ENCODE peak calls at places on chromosomes 7 and 10, in eight cellular contexts. One of them, this sample, is unnamed.

GRCh38 chr7:41732279-41733062 is 29.6 kb upstream of the INHBA start:
- DNase-seq in H1: no peak
- DNase-seq in HCT116: peak
- DNase-seq in K562: no peak
- DNase-seq in SK-N-SH: no peak
- DNase-seq in GM12878: no peak
- DNase-seq in endothelial cell of umbilical vein: peak
- DNase-seq in HepG2: no peak
- DNase-seq in this sample: no peak

GRCh38 chr7:35758421-35758820 is 42.4 kb upstream of the SEPTIN7 start:
- DNase-seq in H1: no peak
- DNase-seq in HCT116: no peak
- DNase-seq in K562: peak
- DNase-seq in SK-N-SH: peak
- DNase-seq in GM12878: no peak
- DNase-seq in endothelial cell of umbilical vein: no peak
- DNase-seq in HepG2: peak
- DNase-seq in this sample: no peak

GRCh38 chr10:102632394-102633062 is 11.8 kb upstream of the TRIM8 start:
- DNase-seq in H1: no peak
- DNase-seq in HCT116: no peak
- DNase-seq in K562: no peak
- DNase-seq in SK-N-SH: no peak
- DNase-seq in GM12878: no peak
- DNase-seq in endothelial cell of umbilical vein: peak
- DNase-seq in HepG2: no peak
- DNase-seq in this sample: no peak

GRCh38 chr7:5139998-5140397 is 50.0 kb upstream of the WIPI2 start:
- DNase-seq in H1: no peak
- DNase-seq in HCT116: peak
- DNase-seq in K562: no peak
- DNase-seq in SK-N-SH: peak
- DNase-seq in GM12878: peak
- DNase-seq in endothelial cell of umbilical vein: peak
- DNase-seq in HepG2: peak
- DNase-seq in this sample: no peak

GRCh38 chr7:155456772-155457543 is 971 bp upstream of the EN2 start:
- DNase-seq in H1: no peak
- DNase-seq in HCT116: no peak
- DNase-seq in K562: peak
- DNase-seq in SK-N-SH: peak
- DNase-seq in GM12878: no peak
- DNase-seq in endothelial cell of umbilical vein: peak
- DNase-seq in HepG2: no peak
- DNase-seq in this sample: no peak

GRCh38 chr7:123863461-123863860 is 18.5 kb downstream of the HYAL4 start:
- DNase-seq in H1: no peak
- DNase-seq in HCT116: no peak
- DNase-seq in K562: no peak
- DNase-seq in SK-N-SH: no peak
- DNase-seq in GM12878: no peak
- DNase-seq in endothelial cell of umbilical vein: no peak
- DNase-seq in HepG2: no peak
- DNase-seq in this sample: no peak

GRCh38 chr7:134421998-134422397 is 36.9 kb downstream of the AKR1B1 start:
- DNase-seq in H1: no peak
- DNase-seq in HCT116: no peak
- DNase-seq in K562: no peak
- DNase-seq in SK-N-SH: no peak
- DNase-seq in GM12878: no peak
- DNase-seq in endothelial cell of umbilical vein: peak
- DNase-seq in HepG2: no peak
- DNase-seq in this sample: no peak

GRCh38 chr10:72257051-72257892 is 16.5 kb upstream of the DDIT4 start:
- DNase-seq in H1: no peak
- DNase-seq in HCT116: no peak
- DNase-seq in K562: peak
- DNase-seq in SK-N-SH: no peak
- DNase-seq in GM12878: peak
- DNase-seq in endothelial cell of umbilical vein: no peak
- DNase-seq in HepG2: no peak
- DNase-seq in this sample: no peak

GRCh38 chr10:68155615-68156205 is 46.4 kb downstream of the MYPN start:
- DNase-seq in H1: no peak
- DNase-seq in HCT116: no peak
- DNase-seq in K562: no peak
- DNase-seq in SK-N-SH: no peak
- DNase-seq in GM12878: no peak
- DNase-seq in endothelial cell of umbilical vein: no peak
- DNase-seq in HepG2: no peak
- DNase-seq in this sample: no peak

GRCh38 chr7:1843271-1843861 is 173.3 kb downstream of the ELFN1 start:
- DNase-seq in H1: no peak
- DNase-seq in HCT116: no peak
- DNase-seq in K562: no peak
- DNase-seq in SK-N-SH: no peak
- DNase-seq in GM12878: no peak
- DNase-seq in endothelial cell of umbilical vein: no peak
- DNase-seq in HepG2: no peak
- DNase-seq in this sample: peak

GRCh38 chr7:21767300-21767900 is 178.3 kb downstream of the CDCA7L start:
- DNase-seq in H1: peak
- DNase-seq in HCT116: peak
- DNase-seq in K562: peak
- DNase-seq in SK-N-SH: peak
- DNase-seq in GM12878: peak
- DNase-seq in endothelial cell of umbilical vein: peak
- DNase-seq in HepG2: peak
- DNase-seq in this sample: peak

GRCh38 chr7:3979956-3980643 is 679.0 kb downstream of the SDK1 start:
- DNase-seq in H1: peak
- DNase-seq in HCT116: no peak
- DNase-seq in K562: no peak
- DNase-seq in SK-N-SH: peak
- DNase-seq in GM12878: no peak
- DNase-seq in endothelial cell of umbilical vein: peak
- DNase-seq in HepG2: peak
- DNase-seq in this sample: no peak

GRCh38 chr10:2399482-2399881 is 662.2 kb upstream of the ADARB2 start:
- DNase-seq in H1: no peak
- DNase-seq in HCT116: no peak
- DNase-seq in K562: no peak
- DNase-seq in SK-N-SH: no peak
- DNase-seq in GM12878: no peak
- DNase-seq in endothelial cell of umbilical vein: no peak
- DNase-seq in HepG2: no peak
- DNase-seq in this sample: no peak

GRCh38 chr10:99926925-99927718 is 82.6 kb downstream of the DNMBP start:
- DNase-seq in H1: no peak
- DNase-seq in HCT116: no peak
- DNase-seq in K562: no peak
- DNase-seq in SK-N-SH: no peak
- DNase-seq in GM12878: no peak
- DNase-seq in endothelial cell of umbilical vein: peak
- DNase-seq in HepG2: peak
- DNase-seq in this sample: no peak

GRCh38 chr7:105257338-105257737 is 131.4 kb downstream of the SRPK2 start:
- DNase-seq in H1: no peak
- DNase-seq in HCT116: no peak
- DNase-seq in K562: no peak
- DNase-seq in SK-N-SH: peak
- DNase-seq in GM12878: no peak
- DNase-seq in endothelial cell of umbilical vein: no peak
- DNase-seq in HepG2: no peak
- DNase-seq in this sample: no peak

GRCh38 chr7:148556892-148557291 is 33.7 kb upstream of the C7orf33 start:
- DNase-seq in H1: no peak
- DNase-seq in HCT116: peak
- DNase-seq in K562: no peak
- DNase-seq in SK-N-SH: no peak
- DNase-seq in GM12878: no peak
- DNase-seq in endothelial cell of umbilical vein: no peak
- DNase-seq in HepG2: no peak
- DNase-seq in this sample: no peak

GRCh38 chr7:11716185-11716584 is 115.8 kb downstream of the THSD7A start:
- DNase-seq in H1: no peak
- DNase-seq in HCT116: peak
- DNase-seq in K562: no peak
- DNase-seq in SK-N-SH: no peak
- DNase-seq in GM12878: no peak
- DNase-seq in endothelial cell of umbilical vein: peak
- DNase-seq in HepG2: no peak
- DNase-seq in this sample: no peak

GRCh38 chr10:10589540-10589939 is 428.1 kb upstream of the CELF2 start:
- DNase-seq in H1: no peak
- DNase-seq in HCT116: no peak
- DNase-seq in K562: no peak
- DNase-seq in SK-N-SH: no peak
- DNase-seq in GM12878: no peak
- DNase-seq in endothelial cell of umbilical vein: peak
- DNase-seq in HepG2: no peak
- DNase-seq in this sample: no peak

GRCh38 chr10:13234172-13234571 is at the start of gene UCMA:
- DNase-seq in H1: no peak
- DNase-seq in HCT116: no peak
- DNase-seq in K562: no peak
- DNase-seq in SK-N-SH: no peak
- DNase-seq in GM12878: no peak
- DNase-seq in endothelial cell of umbilical vein: no peak
- DNase-seq in HepG2: no peak
- DNase-seq in this sample: no peak

DNA sequence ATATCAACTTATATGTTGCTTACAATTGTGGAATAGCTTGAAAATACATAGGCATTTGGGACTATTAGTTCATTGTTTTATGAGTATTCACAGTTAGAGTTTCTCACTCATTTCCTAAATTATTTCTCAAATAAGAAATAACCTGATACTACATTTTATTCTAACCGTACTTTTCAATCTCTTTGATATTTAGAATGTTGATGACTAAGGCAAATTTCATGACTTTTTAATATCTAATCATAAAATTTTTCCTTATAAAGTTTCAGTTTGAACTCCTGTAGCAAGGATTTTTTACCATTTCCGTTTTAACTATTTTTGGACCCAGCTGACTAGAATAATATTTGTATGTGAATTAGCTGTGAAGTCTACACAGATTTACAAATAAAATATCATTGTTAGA is 41.3 kb upstream of the GNAI1 start:
- DNase-seq in H1: no peak
- DNase-seq in HCT116: no peak
- DNase-seq in K562: no peak
- DNase-seq in SK-N-SH: no peak
- DNase-seq in GM12878: no peak
- DNase-seq in endothelial cell of umbilical vein: no peak
- DNase-seq in HepG2: no peak
- DNase-seq in this sample: no peak
- H3K9ac ChIP-seq in H1: no peak
- H3K9ac ChIP-seq in HCT116: no peak
- H3K9ac ChIP-seq in K562: no peak
- H3K9ac ChIP-seq in SK-N-SH: no peak
- H3K9ac ChIP-seq in GM12878: no peak
- H3K9ac ChIP-seq in endothelial cell of umbilical vein: no peak
- H3K9ac ChIP-seq in HepG2: no peak
- H3K9ac ChIP-seq in this sample: no peak

GRCh38 chr7:128209229-128210035 is 31.6 kb upstream of the LEP start:
- DNase-seq in H1: peak
- DNase-seq in HCT116: peak
- DNase-seq in K562: peak
- DNase-seq in SK-N-SH: peak
- DNase-seq in GM12878: peak
- DNase-seq in endothelial cell of umbilical vein: peak
- DNase-seq in HepG2: peak
- DNase-seq in this sample: peak

GRCh38 chr7:128207609-128208008 is 33.5 kb upstream of the LEP start:
- DNase-seq in H1: no peak
- DNase-seq in HCT116: no peak
- DNase-seq in K562: no peak
- DNase-seq in SK-N-SH: no peak
- DNase-seq in GM12878: no peak
- DNase-seq in endothelial cell of umbilical vein: no peak
- DNase-seq in HepG2: no peak
- DNase-seq in this sample: no peak

GRCh38 chr7:128210590-128211570 is 30.2 kb upstream of the LEP start:
- DNase-seq in H1: no peak
- DNase-seq in HCT116: no peak
- DNase-seq in K562: no peak
- DNase-seq in SK-N-SH: no peak
- DNase-seq in GM12878: no peak
- DNase-seq in endothelial cell of umbilical vein: no peak
- DNase-seq in HepG2: no peak
- DNase-seq in this sample: no peak

GRCh38 chr7:128211626-128212025 is 29.5 kb upstream of the LEP start:
- DNase-seq in H1: no peak
- DNase-seq in HCT116: no peak
- DNase-seq in K562: no peak
- DNase-seq in SK-N-SH: no peak
- DNase-seq in GM12878: no peak
- DNase-seq in endothelial cell of umbilical vein: no peak
- DNase-seq in HepG2: no peak
- DNase-seq in this sample: no peak

DNA sequence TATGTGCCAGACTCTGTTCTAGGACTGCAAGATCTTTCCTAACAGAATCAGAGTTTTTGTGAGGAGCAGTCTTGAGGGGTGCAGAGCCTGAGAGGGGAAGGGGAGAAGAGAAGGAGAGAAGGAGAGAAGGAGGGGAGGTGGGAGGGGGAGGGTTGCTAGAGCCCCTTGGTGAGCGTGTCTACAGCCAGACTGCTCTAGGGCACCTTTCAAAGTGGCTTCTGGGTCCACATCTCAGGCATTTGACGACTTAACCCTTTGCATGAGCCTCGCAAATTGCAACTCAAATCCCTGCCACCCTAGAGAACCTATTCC is 31.1 kb upstream of the LEP start:
- DNase-seq in H1: no peak
- DNase-seq in HCT116: no peak
- DNase-seq in K562: no peak
- DNase-seq in SK-N-SH: no peak
- DNase-seq in GM12878: no peak
- DNase-seq in endothelial cell of umbilical vein: no peak
- DNase-seq in HepG2: no peak
- DNase-seq in this sample: no peak
- TF ChIP-seq POLR2AphosphoS5 in H1: no peak
- TF ChIP-seq POLR2AphosphoS5 in HCT116: no peak
- TF ChIP-seq POLR2AphosphoS5 in K562: no peak
- TF ChIP-seq POLR2AphosphoS5 in SK-N-SH: no peak
- TF ChIP-seq POLR2AphosphoS5 in GM12878: no peak
- TF ChIP-seq POLR2AphosphoS5 in endothelial cell of umbilical vein: no peak
- TF ChIP-seq POLR2AphosphoS5 in HepG2: no peak
- TF ChIP-seq POLR2AphosphoS5 in this sample: no peak

GRCh38 chr7:81842361-81842760 is 72.5 kb upstream of the HGF start:
- DNase-seq in H1: no peak
- DNase-seq in HCT116: no peak
- DNase-seq in K562: no peak
- DNase-seq in SK-N-SH: no peak
- DNase-seq in GM12878: no peak
- DNase-seq in endothelial cell of umbilical vein: no peak
- DNase-seq in HepG2: no peak
- DNase-seq in this sample: no peak
- H3K27ac ChIP-seq in H1: no peak
- H3K27ac ChIP-seq in HCT116: no peak
- H3K27ac ChIP-seq in K562: no peak
- H3K27ac ChIP-seq in SK-N-SH: no peak
- H3K27ac ChIP-seq in GM12878: no peak
- H3K27ac ChIP-seq in endothelial cell of umbilical vein: no peak
- H3K27ac ChIP-seq in HepG2: no peak
- H3K27ac ChIP-seq in this sample: no peak

GRCh38 chr7:100034871-100035510 is 14.6 kb upstream of the ZSCAN21 start:
- DNase-seq in H1: no peak
- DNase-seq in HCT116: no peak
- DNase-seq in K562: no peak
- DNase-seq in SK-N-SH: no peak
- DNase-seq in GM12878: no peak
- DNase-seq in endothelial cell of umbilical vein: peak
- DNase-seq in HepG2: no peak
- DNase-seq in this sample: no peak
- H3K9ac ChIP-seq in H1: no peak
- H3K9ac ChIP-seq in HCT116: no peak
- H3K9ac ChIP-seq in K562: no peak
- H3K9ac ChIP-seq in SK-N-SH: peak
- H3K9ac ChIP-seq in GM12878: no peak
- H3K9ac ChIP-seq in endothelial cell of umbilical vein: no peak
- H3K9ac ChIP-seq in HepG2: no peak
- H3K9ac ChIP-seq in this sample: no peak

This sample was measured in SK-N-MC.